ENCODE peak calls at places on chromosomes 5 and 9, in five cellular contexts. Q is gastrocnemius medialis, M is lower lobe of right lung, P is SK-N-SH, F is transverse colon. V is an unnamed sample.
A peak's percentile ranks its signal among the peaks of the same experiment; 100 is the strongest.

GRCh38 chr9:134791009-134791408 is 89.6 kb upstream of the FCN2 start:
- DNase-seq in Q (no peak), M (no peak), P (no peak), F (no peak), V (no peak)

GRCh38 chr5:149149942-149150341 is 8.6 kb downstream of the ABLIM3 start:
- DNase-seq in Q (no peak), M (no peak), P (no peak), F (no peak), V (no peak)

GRCh38 chr9:97567182-97567893 is 65.8 kb downstream of the TSTD2 start:
- DNase-seq in Q (peak; percentile 12), M (no peak), P (no peak), F (no peak), V (no peak)

GRCh38 chr5:64074533-64074932 is 91.1 kb upstream of the RNF180 start:
- DNase-seq in Q (no peak), M (no peak), P (peak; percentile 43), F (no peak), V (no peak)

GRCh38 chr5:42822558-42822957 is 10.9 kb upstream of the SELENOP start:
- DNase-seq in Q (no peak), M (no peak), P (no peak), F (no peak), V (no peak)

GRCh38 chr9:81729141-81729540 is 39.8 kb upstream of the TLE1 start:
- DNase-seq in Q (no peak), M (no peak), P (no peak), F (no peak), V (no peak)

GRCh38 chr9:105241356-105242043 is 3.0 kb upstream of the SLC44A1 start:
- DNase-seq in Q (no peak), M (no peak), P (no peak), F (no peak), V (no peak)

GRCh38 chr5:12910611-12911010 is 1006.4 kb upstream of the CTNND2 start:
- DNase-seq in Q (no peak), M (no peak), P (no peak), F (no peak), V (no peak)

GRCh38 chr9:19379697-19380046 is 364 bp downstream of the RPS6 start:
- DNase-seq in Q (no peak), M (no peak), P (peak; percentile 54), F (peak; percentile 42), V (no peak)

GRCh38 chr5:61319388-61320146 is 12.5 kb upstream of the ZSWIM6 start:
- DNase-seq in Q (no peak), M (no peak), P (peak; percentile 17), F (peak; percentile 36), V (no peak)

GRCh38 chr5:114447084-114447773 is 85.4 kb downstream of the KCNN2 start:
- DNase-seq in Q (no peak), M (no peak), P (no peak), F (no peak), V (no peak)

GRCh38 chr5:5403736-5404135 is 18.7 kb upstream of the ICE1 start:
- DNase-seq in Q (no peak), M (no peak), P (no peak), F (no peak), V (no peak)

GRCh38 chr5:142141463-142141862 is 32.9 kb downstream of the NDFIP1 start:
- DNase-seq in Q (no peak), M (no peak), P (no peak), F (no peak), V (no peak)

GRCh38 chr9:124482431-124483031 is 24.7 kb downstream of the NR5A1 start:
- DNase-seq in Q (no peak), M (peak; percentile 62), P (peak; percentile 78), F (no peak), V (no peak)

GRCh38 chr9:134491436-134491835 is 150.2 kb upstream of the COL5A1 start:
- DNase-seq in Q (no peak), M (no peak), P (no peak), F (no peak), V (no peak)

GRCh38 chr5:103375863-103376591 is 117.5 kb downstream of the MACIR start:
- DNase-seq in Q (no peak), M (no peak), P (no peak), F (no peak), V (no peak)

DNA sequence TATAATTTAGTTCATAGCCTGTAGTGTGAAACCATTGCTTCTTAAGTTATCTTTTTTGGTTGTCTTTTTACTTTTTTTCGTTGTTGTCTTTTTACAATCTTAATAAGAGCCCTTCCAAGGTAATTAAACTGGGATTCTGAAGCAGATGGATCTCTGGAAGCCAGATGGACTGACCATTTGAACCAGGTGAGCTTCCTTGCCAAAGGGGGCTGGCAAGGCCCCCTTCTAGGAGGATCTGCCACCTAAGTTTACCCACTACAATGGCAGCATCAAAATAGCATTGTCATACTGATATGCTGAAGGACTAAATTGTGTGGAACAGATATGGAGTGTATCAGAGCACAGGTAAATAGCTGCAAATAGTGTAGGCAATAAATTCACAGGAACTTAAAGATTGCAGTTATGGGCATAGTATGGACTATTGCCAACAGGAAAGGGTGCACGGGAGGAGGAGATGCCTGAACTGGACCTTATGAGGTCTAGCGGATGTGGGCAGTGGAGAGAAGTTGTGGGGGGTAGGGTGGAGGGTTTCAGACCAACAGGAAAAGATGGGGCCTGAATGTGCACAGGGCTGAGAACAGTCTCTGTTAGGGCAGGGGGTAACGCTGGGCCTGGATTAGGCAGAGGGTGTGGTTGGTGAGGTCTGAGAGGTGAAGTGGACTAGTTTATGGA is 61.5 kb upstream of the CTXN3 start:
- DNase-seq in Q (no peak), M (no peak), P (no peak), F (no peak), V (no peak)
- H3K9me3 ChIP-seq in Q (no peaks in the 10 kb centered on the region), M (no peaks in the 10 kb centered on the region), P (no peaks in the 10 kb centered on the region), F (no peaks in the 10 kb centered on the region), V (no peaks in the 10 kb centered on the region)

GRCh38 chr9:109248133-109248581 is 72.7 kb downstream of the EPB41L4B start:
- DNase-seq in Q (no peak), M (no peak), P (peak; percentile 76), F (no peak), V (no peak)
- TF ChIP-seq CTCF in Q (no peak), M (no peak), P (peak; percentile 27), F (no peak), V (no peak)

DNA sequence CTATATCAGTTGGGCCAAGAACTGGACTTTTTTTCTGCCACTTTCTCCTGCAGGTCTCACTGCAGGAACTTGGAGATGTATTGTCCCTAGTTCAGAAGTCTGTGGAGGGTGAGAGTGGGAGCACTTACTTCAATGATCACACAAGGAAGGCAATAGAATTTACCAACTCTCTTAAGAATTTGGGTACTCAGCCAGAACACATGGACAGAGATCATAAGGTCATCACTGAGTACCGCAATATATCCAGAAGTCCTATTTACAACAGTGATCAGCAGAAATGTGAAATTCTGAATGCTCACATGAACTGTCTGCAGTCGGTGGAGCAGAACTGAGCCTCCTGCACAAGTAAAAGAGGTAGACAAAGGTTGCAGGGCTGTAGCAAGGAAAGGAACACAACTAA is 101.0 kb downstream of the FAM114A2 start:
- DNase-seq in Q (no peak), M (no peak), P (no peak), F (no peak), V (no peak)
- H3K9me3 ChIP-seq in Q (peaks cover 8% of the 10 kb centered on the region), M (peaks cover 45% of the 10 kb centered on the region), P (peaks cover 1% of the 10 kb centered on the region), F (peaks cover 29% of the 10 kb centered on the region), V (no peaks in the 10 kb centered on the region)

GRCh38 chr5:84381501-84382362 is 2.9 kb downstream of the EDIL3 start:
- DNase-seq in Q (no peak), M (no peak), P (no peak), F (peak; percentile 11), V (peak; percentile 20)

GRCh38 chr5:84384604-84385575 is at the start of gene EDIL3:
- DNase-seq in Q (no peak), M (peak; percentile 53), P (peak; percentile 62), F (peak; percentile 53), V (peak; percentile 37)

GRCh38 chr5:84383296-84383815 is 1.3 kb downstream of the EDIL3 start:
- DNase-seq in Q (no peak), M (no peak), P (no peak), F (no peak), V (no peak)

GRCh38 chr5:84383816-84384603 is 670 bp downstream of the EDIL3 start:
- DNase-seq in Q (no peak), M (peak; percentile 48), P (peak; percentile 51), F (peak; percentile 51), V (peak; percentile 28)

GRCh38 chr5:84382363-84383295 is 2.1 kb downstream of the EDIL3 start:
- DNase-seq in Q (no peak), M (peak; percentile 51), P (peak; percentile 61), F (peak; percentile 68), V (peak; percentile 31)
- TF ChIP-seq CTCF in Q (no peak), M (no peak), P (peak; percentile 20), F (no peak), V (no peak)

GRCh38 chr5:178515776-178516561 is 74.2 kb downstream of the COL23A1 start:
- DNase-seq in Q (no peak), M (no peak), P (no peak), F (no peak), V (no peak)
- H3K9me3 ChIP-seq in Q (no peaks in the 10 kb centered on the region), M (no peaks in the 10 kb centered on the region), P (peaks cover 3% of the 10 kb centered on the region), F (no peaks in the 10 kb centered on the region), V (no peaks in the 10 kb centered on the region)

GRCh38 chr5:135468541-135468940 is 16.4 kb upstream of the TIFAB start:
- DNase-seq in Q (no peak), M (no peak), P (no peak), F (no peak), V (no peak)

GRCh38 chr5:135468086-135468485 is 15.9 kb upstream of the TIFAB start:
- DNase-seq in Q (no peak), M (no peak), P (no peak), F (no peak), V (no peak)

GRCh38 chr5:135467051-135467625 is 15.0 kb upstream of the TIFAB start:
- DNase-seq in Q (no peak), M (no peak), P (no peak), F (no peak), V (no peak)

GRCh38 chr5:135466178-135467050 is 14.3 kb upstream of the TIFAB start:
- DNase-seq in Q (peak; percentile 59), M (peak; percentile 83), P (peak; percentile 94), F (peak; percentile 73), V (peak; percentile 44)

DNA sequence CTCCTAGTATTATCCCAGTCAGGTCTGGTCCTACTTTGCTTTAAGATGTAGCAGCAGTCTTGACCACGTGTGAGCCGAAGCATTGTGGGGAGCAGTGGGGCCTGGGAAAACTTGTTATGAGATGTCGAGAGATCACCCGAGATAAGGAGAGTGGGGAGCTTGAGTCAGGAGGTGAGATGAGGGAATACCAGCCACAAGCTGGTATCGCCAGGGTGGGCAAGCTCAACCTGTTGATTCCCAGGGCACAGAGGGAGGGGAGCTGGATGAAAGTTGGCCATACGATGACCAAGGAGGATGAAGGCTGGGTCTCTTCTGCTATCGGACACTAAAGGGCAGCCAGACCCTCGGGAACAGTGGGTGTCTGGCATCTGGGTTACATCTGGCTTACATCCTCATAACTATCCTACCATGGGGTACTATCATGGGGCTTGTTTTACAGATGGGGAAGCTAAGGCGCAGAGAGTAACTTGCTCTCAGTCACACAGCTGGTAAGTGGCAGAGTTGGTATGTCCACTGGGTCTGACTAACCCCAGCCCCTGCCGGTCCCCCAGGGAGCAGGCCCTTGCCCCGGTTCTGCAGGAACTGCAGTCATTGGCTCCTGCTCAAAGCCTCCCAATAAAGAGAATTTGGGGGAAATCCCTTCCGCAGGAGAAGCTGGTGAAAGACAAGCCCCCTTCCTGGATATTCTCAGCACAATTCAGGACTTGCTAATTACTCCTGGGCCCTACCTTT is 13.4 kb upstream of the TIFAB start:
- DNase-seq in Q (no peak), M (no peak), P (no peak), F (no peak), V (no peak)
- TF ChIP-seq CTCF in Q (no peak), M (no peak), P (no peak), F (no peak), V (no peak)